ENCODE peak calls at places on chromosomes 2 and 18, in nine cellular contexts. W is H1, U is neural progenitor cell, T is NB4, Q is HFF-Myc, M is fibroblast of pulmonary artery, J is brain microvascular endothelial cell, K is choroid plexus epithelial cell, O is cardiac fibroblast. G is an unnamed sample.

GRCh38 chr2:892401-892800 is 58.2 kb upstream of the SNTG2 start:
- DNase-seq in W (no peak), U (no peak), T (no peak), Q (no peak), M (no peak), J (no peak), K (no peak), O (no peak), G (no peak)

GRCh38 chr2:10438688-10439087 is 9.4 kb downstream of the ODC1 start:
- DNase-seq in W (no peak), U (no peak), T (peak; percentile 36), Q (no peak), M (no peak), J (no peak), K (no peak), O (no peak), G (no peak)

GRCh38 chr2:241410739-241411176 is 54.7 kb downstream of the FARP2 start:
- DNase-seq in W (no peak), U (no peak), T (no peak), Q (no peak), M (peak; percentile 69), J (peak; percentile 89), K (peak; percentile 72), O (peak; percentile 73), G (no peak)

GRCh38 chr2:85914916-85915315 is 26.1 kb upstream of the ST3GAL5 start:
- DNase-seq in W (no peak), U (no peak), T (no peak), Q (no peak), M (no peak), J (no peak), K (no peak), O (no peak), G (no peak)

GRCh38 chr2:60641866-60642788 is 88.7 kb upstream of the BCL11A start:
- DNase-seq in W (peak; percentile 47), U (peak; percentile 83), T (peak; percentile 72), Q (peak; percentile 45), M (peak; percentile 70), J (peak; percentile 29), K (peak; percentile 76), O (peak; percentile 72), G (peak; percentile 13)

GRCh38 chr2:170711774-170712652 is 3.1 kb upstream of the SP5 start:
- DNase-seq in W (peak; percentile 83), U (peak; percentile 78), T (peak; percentile 14), Q (no peak), M (no peak), J (no peak), K (no peak), O (no peak), G (no peak)

GRCh38 chr18:23994361-23994902 is 20.1 kb upstream of the TTC39C start:
- DNase-seq in W (no peak), U (peak; percentile 21), T (no peak), Q (peak; percentile 90), M (peak; percentile 64), J (peak; percentile 73), K (peak; percentile 82), O (peak; percentile 69), G (peak; percentile 78)

GRCh38 chr2:223976635-223977226 is 19.5 kb downstream of the MRPL44 start:
- DNase-seq in W (no peak), U (no peak), T (no peak), Q (no peak), M (peak; percentile 69), J (peak; percentile 13), K (peak; percentile 52), O (peak; percentile 81), G (no peak)

GRCh38 chr2:56474412-56475158 is 290.8 kb downstream of the CCDC85A start:
- DNase-seq in W (no peak), U (no peak), T (no peak), Q (no peak), M (peak; percentile 54), J (no peak), K (peak; percentile 61), O (peak; percentile 43), G (no peak)

GRCh38 chr2:20501974-20502373 is 55.1 kb downstream of the RHOB start:
- DNase-seq in W (no peak), U (no peak), T (peak; percentile 94), Q (peak; percentile 85), M (peak; percentile 99), J (peak; percentile 88), K (peak; percentile 99), O (peak; percentile 99), G (peak; percentile 99)

GRCh38 chr2:58533376-58533775 is 292.3 kb upstream of the FANCL start:
- DNase-seq in W (no peak), U (no peak), T (no peak), Q (no peak), M (no peak), J (no peak), K (no peak), O (no peak), G (no peak)

GRCh38 chr2:194383404-194383803 is 1273.6 kb upstream of the SLC39A10 start:
- DNase-seq in W (no peak), U (peak; percentile 15), T (peak; percentile 30), Q (peak; percentile 1), M (peak; percentile 0), J (no peak), K (peak; percentile 0), O (peak; percentile 13), G (no peak)

GRCh38 chr18:73136134-73136533 is 268.3 kb upstream of the NETO1 start:
- DNase-seq in W (no peak), U (peak; percentile 8), T (peak; percentile 6), Q (no peak), M (no peak), J (no peak), K (peak; percentile 54), O (peak; percentile 21), G (no peak)
- TF ChIP-seq CTCF in W (no peak), U (peak; percentile 55), T (no peak), Q (no peak), M (no peak), J (peak; percentile 21), K (peak; percentile 63), O (no peak), G (peak; percentile 33)

DNA sequence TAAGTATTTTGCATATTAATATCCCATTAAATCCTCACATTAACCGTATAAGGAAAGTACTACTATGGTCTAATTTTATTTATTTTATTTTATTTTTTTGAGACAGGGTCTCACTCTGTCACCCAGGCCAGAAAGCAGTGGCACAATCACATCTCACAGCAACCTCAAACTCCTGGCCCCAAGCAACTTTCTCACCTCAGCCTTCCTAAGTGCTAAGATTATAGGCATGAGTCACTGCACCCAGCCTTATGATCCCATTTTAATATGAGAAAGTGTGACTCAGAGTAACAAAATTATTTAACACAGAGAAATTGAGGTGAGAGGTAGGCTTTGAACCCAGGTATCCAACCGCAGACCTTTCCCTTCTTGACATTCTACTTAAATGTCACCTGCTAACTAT is 330.0 kb upstream of the POU3F3 start:
- DNase-seq in W (no peak), U (no peak), T (no peak), Q (no peak), M (no peak), J (no peak), K (no peak), O (no peak), G (no peak)
- H3K4me3 ChIP-seq in W (no peak overlapping the region), U (no peak overlapping the region), T (no peak overlapping the region), Q (no peak overlapping the region), M (no peak overlapping the region), J (no peak overlapping the region), K (no peak overlapping the region), O (no peak overlapping the region), G (no peak overlapping the region)

DNA sequence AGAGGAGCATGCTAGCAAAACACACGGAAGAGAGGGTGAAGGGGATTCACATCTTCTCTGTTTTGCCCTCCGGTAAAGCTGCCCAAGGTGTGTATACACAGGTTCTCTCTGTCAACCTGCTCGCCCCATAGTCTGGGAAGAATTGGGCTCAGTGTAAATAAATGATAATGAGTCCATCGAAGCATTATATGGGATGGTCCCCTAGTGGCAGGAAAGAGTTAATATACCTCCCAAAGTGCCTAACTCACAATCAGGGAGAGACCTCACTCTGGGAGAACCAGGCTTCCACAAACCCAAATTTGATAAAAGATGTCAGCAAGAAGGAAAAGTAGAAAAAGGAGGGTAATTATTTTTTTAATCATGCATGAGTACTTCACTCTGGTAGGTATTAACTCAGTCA is 262.2 kb upstream of the ZNF521 start:
- DNase-seq in W (no peak), U (no peak), T (no peak), Q (no peak), M (no peak), J (no peak), K (no peak), O (no peak), G (no peak)
- TF ChIP-seq CTCF in W (no peak), U (peak; percentile 23), T (no peak), Q (no peak), M (no peak), J (peak; percentile 10), K (no peak), O (no peak), G (no peak)

GRCh38 chr2:64330691-64331429 is 123.1 kb upstream of the LGALSL start:
- DNase-seq in W (peak; percentile 87), U (peak; percentile 96), T (peak; percentile 89), Q (peak; percentile 80), M (peak; percentile 95), J (peak; percentile 77), K (peak; percentile 95), O (peak; percentile 95), G (peak; percentile 63)
- H3K4me3 ChIP-seq in W (no peak overlapping the region), U (peak overlapping the region; percentile 32), T (peak overlapping the region; percentile 33), Q (peak overlapping the region; percentile 28), M (peak overlapping the region; percentile 49), J (peak overlapping the region; percentile 51), K (peak overlapping the region; percentile 40), O (peak overlapping the region; percentile 27), G (peak overlapping the region; percentile 35)

GRCh38 chr2:65724341-65724740 is 291.9 kb upstream of the SPRED2 start:
- DNase-seq in W (no peak), U (no peak), T (no peak), Q (no peak), M (no peak), J (no peak), K (no peak), O (no peak), G (no peak)

GRCh38 chr2:65724752-65725151 is 292.4 kb upstream of the SPRED2 start:
- DNase-seq in W (no peak), U (no peak), T (no peak), Q (no peak), M (no peak), J (no peak), K (no peak), O (no peak), G (no peak)

DNA sequence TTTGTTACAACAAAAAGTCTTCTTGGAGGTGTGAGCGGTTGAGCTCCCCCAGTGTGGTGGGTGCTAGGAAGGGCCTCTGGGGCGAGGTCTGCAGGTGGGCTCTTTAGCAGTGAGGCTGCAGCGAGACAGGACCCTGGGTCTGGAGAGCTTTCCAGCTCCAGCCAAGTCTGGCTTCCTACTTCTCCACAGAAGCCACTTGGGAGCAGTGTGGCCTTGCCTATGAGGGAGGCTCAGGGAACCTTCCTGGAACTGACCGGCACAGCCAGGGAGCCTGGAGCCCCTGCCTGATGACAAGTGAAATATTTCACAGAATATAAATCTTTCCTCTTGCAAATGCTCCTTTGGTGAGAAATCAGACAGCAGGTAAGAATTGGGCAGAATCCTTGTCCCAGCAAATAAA is 289.6 kb upstream of the SPRED2 start:
- DNase-seq in W (no peak), U (peak; percentile 84), T (peak; percentile 10), Q (no peak), M (peak; percentile 12), J (peak; percentile 16), K (peak; percentile 65), O (no peak), G (no peak)
- TF ChIP-seq CTCF in W (peak; percentile 48), U (peak; percentile 73), T (no peak), Q (no peak), M (no peak), J (peak; percentile 62), K (peak; percentile 65), O (no peak), G (peak; percentile 51)

GRCh38 chr2:236178921-236179652 is 10.9 kb upstream of the GBX2 start:
- DNase-seq in W (no peak), U (peak; percentile 61), T (no peak), Q (no peak), M (peak; percentile 20), J (no peak), K (peak; percentile 40), O (no peak), G (no peak)
- H3K4me3 ChIP-seq in W (peak overlapping the region; percentile 17), U (peak overlapping the region; percentile 48), T (no peak overlapping the region), Q (peak overlapping the region; percentile 33), M (peak overlapping the region; percentile 52), J (peak overlapping the region; percentile 53), K (peak overlapping the region; percentile 56), O (peak overlapping the region; percentile 46), G (peak overlapping the region; percentile 53)

G was measured in AG09309.